ENCODE peak calls at places on chromosomes 2 and 18, in six cellular contexts. L is esophagus squamous epithelium, O is IMR-90, N is tibial nerve, D is neural progenitor cell, K is astrocyte. A is an unnamed sample.

GRCh38 chr2:241009601-241010530 is 11.4 kb downstream of the SNED1 start:
- DNase-seq in L (no peak), N (peak; percentile 7), D (peak; percentile 59), K (peak; percentile 80), O (peak; percentile 50), A (peak; percentile 17)

GRCh38 chr2:178330175-178331021 is 120.6 kb downstream of the PRKRA start:
- DNase-seq in K (no peak), L (no peak), D (no peak), N (no peak), O (no peak), A (no peak)

GRCh38 chr2:36360063-36360462 is 4.5 kb downstream of the CRIM1 start:
- DNase-seq in D (no peak), O (no peak), N (no peak), K (no peak), L (no peak), A (no peak)

GRCh38 chr18:2895391-2895790 is 48.6 kb downstream of the EMILIN2 start:
- DNase-seq in K (no peak), L (no peak), O (no peak), N (no peak), D (no peak), A (no peak)

GRCh38 chr2:195662138-195662537 is 5.1 kb downstream of the SLC39A10 start:
- DNase-seq in L (no peak), O (no peak), N (no peak), D (no peak), K (no peak), A (no peak)

GRCh38 chr2:19021100-19021476 is 337.3 kb downstream of the OSR1 start:
- DNase-seq in N (no peak), K (peak; percentile 94), L (no peak), O (peak; percentile 98), D (peak; percentile 24), A (peak; percentile 78)

GRCh38 chr2:71846669-71847291 is 300.9 kb downstream of the CYP26B1 start:
- DNase-seq in D (no peak), O (peak; percentile 18), K (peak; percentile 61), L (no peak), N (no peak), A (no peak)

GRCh38 chr2:198127627-198128026 is 323.2 kb downstream of the PLCL1 start:
- DNase-seq in O (peak; percentile 71), D (peak; percentile 81), N (no peak), K (peak; percentile 39), L (no peak), A (no peak)

GRCh38 chr2:70514612-70515055 is 39.0 kb downstream of the TGFA start:
- DNase-seq in K (no peak), O (no peak), N (no peak), D (no peak), L (no peak), A (no peak)

GRCh38 chr2:136441979-136442378 is 323.4 kb upstream of the THSD7B start:
- DNase-seq in O (no peak), K (no peak), N (no peak), L (no peak), D (no peak), A (no peak)

GRCh38 chr2:203567786-203568185 is 32.7 kb upstream of the RAPH1 start:
- DNase-seq in N (no peak), D (no peak), O (no peak), L (no peak), K (no peak), A (no peak)

GRCh38 chr2:71544919-71545571 is 91.7 kb downstream of the DYSF start:
- DNase-seq in N (peak; percentile 14), K (no peak), L (no peak), O (no peak), D (no peak), A (no peak)

GRCh38 chr18:63307555-63308200 is 11.9 kb downstream of the BCL2 start:
- DNase-seq in D (peak; percentile 28), L (no peak), O (no peak), K (peak; percentile 12), N (no peak), A (no peak)

GRCh38 chr2:174768557-174768956 is 4.3 kb upstream of the CHRNA1 start:
- DNase-seq in O (no peak), N (no peak), D (peak; percentile 21), L (no peak), K (no peak), A (no peak)

GRCh38 chr18:79577451-79578395 is 101.9 kb upstream of the CTDP1 start:
- DNase-seq in O (peak; percentile 49), K (peak; percentile 52), D (no peak), N (no peak), L (no peak), A (no peak)

GRCh38 chr18:77133051-77133919 is 702 bp upstream of the MBP start:
- DNase-seq in N (peak; percentile 56), L (no peak), O (no peak), K (no peak), D (peak; percentile 52), A (no peak)

GRCh38 chr2:59884166-59884565 is 669.3 kb downstream of the BCL11A start:
- DNase-seq in D (no peak), N (no peak), L (no peak), K (no peak), O (no peak), A (no peak)

GRCh38 chr2:233072838-233073237 is 12.7 kb downstream of the INPP5D start:
- DNase-seq in O (no peak), K (no peak), D (no peak), N (no peak), L (no peak), A (no peak)

DNA sequence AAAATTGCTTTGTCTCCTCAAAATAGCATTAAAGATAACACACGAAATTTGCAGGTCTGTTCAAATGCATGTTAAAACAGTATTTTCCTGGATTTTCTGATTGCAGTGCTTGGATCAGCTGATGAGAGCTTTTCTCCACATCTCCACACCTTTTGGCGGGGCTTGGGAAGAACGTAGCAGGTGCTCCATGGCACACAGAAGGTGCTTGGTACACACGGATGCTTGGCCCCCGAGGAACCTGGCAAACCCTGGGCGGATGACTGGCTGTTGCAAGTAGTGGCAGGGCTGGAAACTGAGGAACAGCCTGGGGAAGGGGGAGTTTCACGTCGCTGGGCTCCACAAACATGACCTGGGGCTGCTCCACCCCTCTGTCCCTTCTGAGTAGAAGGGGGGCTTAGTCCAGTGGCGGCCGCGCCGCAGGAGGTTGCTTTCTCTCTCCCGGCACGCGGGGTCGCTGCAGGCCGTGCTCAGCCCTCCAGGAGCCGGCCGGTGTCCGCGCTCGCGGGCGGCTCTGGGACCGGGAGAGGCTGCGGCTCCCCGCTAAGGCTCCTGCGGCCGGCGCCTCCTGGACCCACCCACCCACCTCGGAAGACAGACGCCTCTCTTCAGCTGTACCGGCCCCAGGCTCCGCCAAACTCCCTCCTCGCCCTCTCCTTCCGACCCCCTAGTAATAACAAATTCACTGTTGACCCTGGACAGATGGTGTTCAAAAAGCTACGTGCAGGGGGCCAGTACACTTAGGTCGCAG is 69.3 kb downstream of the MARCO start:
- DNase-seq in K (peak; percentile 9), N (no peak), L (no peak), O (peak; percentile 5), D (peak; percentile 90), A (no peak)
- H3K4me3 ChIP-seq in K (no peak overlapping the region), N (no peak overlapping the region), L (peak overlapping the region; percentile 21), O (no peak overlapping the region), D (peak overlapping the region; percentile 38), A (no peak overlapping the region)

DNA sequence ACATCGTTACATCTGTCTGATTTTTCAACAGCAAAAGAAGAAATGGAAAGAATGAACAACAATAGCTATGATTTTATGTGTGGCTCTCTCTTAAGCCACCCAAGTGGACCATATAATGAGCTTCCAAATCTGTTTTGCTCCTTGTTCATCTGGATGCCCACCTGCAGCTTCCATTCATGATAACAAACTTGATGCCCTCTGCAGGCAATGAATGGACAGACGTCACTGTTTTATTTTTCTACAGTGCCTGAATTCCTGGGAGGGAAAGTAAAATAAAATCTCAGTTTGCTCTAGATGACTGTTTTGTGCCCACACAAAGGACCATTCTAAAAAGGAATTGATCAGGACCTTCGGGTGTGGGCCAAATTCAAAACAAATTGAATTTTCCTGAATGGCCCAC is 5.0 kb downstream of the MREG start:
- DNase-seq in L (no peak), N (no peak), O (no peak), D (no peak), K (no peak), A (no peak)
- TF ChIP-seq CTCF in L (no peak), N (no peak), O (no peak), D (peak; percentile 9), K (no peak), A (no peak)

GRCh38 chr2:216013080-216013909 is at the start of gene MREG:
- DNase-seq in N (peak; percentile 60), K (peak; percentile 26), O (peak; percentile 61), L (no peak), D (peak; percentile 91), A (no peak)

GRCh38 chr2:216012830-216013079 is 596 bp downstream of the MREG start:
- DNase-seq in L (no peak), D (no peak), K (no peak), O (no peak), N (no peak), A (no peak)

GRCh38 chr2:216014006-216014405 is 655 bp upstream of the MREG start:
- DNase-seq in O (no peak), D (no peak), L (no peak), K (no peak), N (no peak), A (no peak)

GRCh38 chr2:216012133-216012829 is 1.1 kb downstream of the MREG start:
- DNase-seq in L (no peak), N (no peak), D (no peak), K (peak; percentile 83), O (no peak), A (no peak)

GRCh38 chr2:216011320-216011849 is 2.0 kb downstream of the MREG start:
- DNase-seq in L (no peak), N (no peak), O (no peak), D (no peak), K (no peak), A (no peak)
- H3K4me3 ChIP-seq in L (peak overlapping the region; percentile 74), N (no peak overlapping the region), O (no peak overlapping the region), D (no peak overlapping the region), K (no peak overlapping the region), A (no peak overlapping the region)

GRCh38 chr2:229431331-229431954 is 160.4 kb upstream of the PID1 start:
- DNase-seq in D (peak; percentile 44), K (peak; percentile 46), O (peak; percentile 57), L (no peak), N (no peak), A (no peak)
- TF ChIP-seq CTCF in D (peak; percentile 62), K (peak; percentile 62), O (peak; percentile 47), L (peak; percentile 14), N (peak; percentile 36), A (no peak)